ENCODE peak calls at places on chromosome 6, in four cellular contexts. One of them, this sample, is unnamed.

GRCh38 chr6:135722679-135723078 is 128.8 kb upstream of the PDE7B start:
- DNase-seq in cardiac muscle cell: no peak
- DNase-seq in dorsolateral prefrontal cortex: no peak
- DNase-seq in fibroblast of lung: peak
- DNase-seq in this sample: peak

GRCh38 chr6:15481892-15482291 is 180.9 kb downstream of the DTNBP1 start:
- DNase-seq in cardiac muscle cell: no peak
- DNase-seq in dorsolateral prefrontal cortex: no peak
- DNase-seq in fibroblast of lung: no peak
- DNase-seq in this sample: no peak

GRCh38 chr6:27451660-27452390 is 21.1 kb downstream of the ZNF184 start:
- DNase-seq in cardiac muscle cell: no peak
- DNase-seq in dorsolateral prefrontal cortex: no peak
- DNase-seq in fibroblast of lung: no peak
- DNase-seq in this sample: no peak

GRCh38 chr6:36594816-36595167 is 630 bp downstream of the SRSF3 start:
- DNase-seq in cardiac muscle cell: no peak
- DNase-seq in dorsolateral prefrontal cortex: no peak
- DNase-seq in fibroblast of lung: no peak
- DNase-seq in this sample: no peak

GRCh38 chr6:93418448-93419303 is 683 bp downstream of the EPHA7 start:
- DNase-seq in cardiac muscle cell: peak
- DNase-seq in dorsolateral prefrontal cortex: peak
- DNase-seq in fibroblast of lung: peak
- DNase-seq in this sample: no peak

GRCh38 chr6:10269814-10270472 is 144.9 kb downstream of the TFAP2A start:
- DNase-seq in cardiac muscle cell: no peak
- DNase-seq in dorsolateral prefrontal cortex: no peak
- DNase-seq in fibroblast of lung: peak
- DNase-seq in this sample: peak

GRCh38 chr6:162973141-162973872 is 245.5 kb downstream of the PACRG start:
- DNase-seq in cardiac muscle cell: no peak
- DNase-seq in dorsolateral prefrontal cortex: no peak
- DNase-seq in fibroblast of lung: no peak
- DNase-seq in this sample: no peak

GRCh38 chr6:14393910-14394309 is 276.3 kb downstream of the CD83 start:
- DNase-seq in cardiac muscle cell: no peak
- DNase-seq in dorsolateral prefrontal cortex: no peak
- DNase-seq in fibroblast of lung: no peak
- DNase-seq in this sample: no peak

GRCh38 chr6:75796723-75797122 is 47.7 kb downstream of the MYO6 start:
- DNase-seq in cardiac muscle cell: no peak
- DNase-seq in dorsolateral prefrontal cortex: no peak
- DNase-seq in fibroblast of lung: no peak
- DNase-seq in this sample: no peak

GRCh38 chr6:46103437-46103836 is 26.4 kb upstream of the ENPP4 start:
- DNase-seq in cardiac muscle cell: no peak
- DNase-seq in dorsolateral prefrontal cortex: no peak
- DNase-seq in fibroblast of lung: no peak
- DNase-seq in this sample: no peak

GRCh38 chr6:42100029-42100901 is 42.2 kb downstream of the C6orf132 start:
- DNase-seq in cardiac muscle cell: no peak
- DNase-seq in dorsolateral prefrontal cortex: no peak
- DNase-seq in fibroblast of lung: peak
- DNase-seq in this sample: no peak

GRCh38 chr6:133348846-133349245 is 107.7 kb downstream of the EYA4 start:
- DNase-seq in cardiac muscle cell: no peak
- DNase-seq in dorsolateral prefrontal cortex: no peak
- DNase-seq in fibroblast of lung: no peak
- DNase-seq in this sample: no peak

GRCh38 chr6:148971027-148971927 is 224.4 kb downstream of the UST start:
- DNase-seq in cardiac muscle cell: no peak
- DNase-seq in dorsolateral prefrontal cortex: no peak
- DNase-seq in fibroblast of lung: peak
- DNase-seq in this sample: no peak

GRCh38 chr6:21679761-21680265 is 86.3 kb downstream of the SOX4 start:
- DNase-seq in cardiac muscle cell: no peak
- DNase-seq in dorsolateral prefrontal cortex: no peak
- DNase-seq in fibroblast of lung: peak
- DNase-seq in this sample: peak

GRCh38 chr6:113669641-113670040 is 187.5 kb upstream of the MARCKS start:
- DNase-seq in cardiac muscle cell: no peak
- DNase-seq in dorsolateral prefrontal cortex: no peak
- DNase-seq in fibroblast of lung: no peak
- DNase-seq in this sample: no peak

GRCh38 chr6:1346556-1347186 is 34.8 kb downstream of the FOXQ1 start:
- DNase-seq in cardiac muscle cell: no peak
- DNase-seq in dorsolateral prefrontal cortex: no peak
- DNase-seq in fibroblast of lung: no peak
- DNase-seq in this sample: no peak

GRCh38 chr6:169722362-169723199 is 1.7 kb downstream of the PHF10 start:
- DNase-seq in cardiac muscle cell: peak
- DNase-seq in dorsolateral prefrontal cortex: no peak
- DNase-seq in fibroblast of lung: peak
- DNase-seq in this sample: no peak

GRCh38 chr6:25302677-25303128 is 23.5 kb downstream of the CARMIL1 start:
- DNase-seq in cardiac muscle cell: peak
- DNase-seq in dorsolateral prefrontal cortex: no peak
- DNase-seq in fibroblast of lung: peak
- DNase-seq in this sample: no peak

GRCh38 chr6:37177083-37177949 is 7.4 kb downstream of the PIM1 start:
- DNase-seq in cardiac muscle cell: no peak
- DNase-seq in dorsolateral prefrontal cortex: no peak
- DNase-seq in fibroblast of lung: no peak
- DNase-seq in this sample: no peak

GRCh38 chr6:79947191-79948173 is at the start of gene ELOVL4:
- DNase-seq in cardiac muscle cell: peak
- DNase-seq in dorsolateral prefrontal cortex: peak
- DNase-seq in fibroblast of lung: peak
- DNase-seq in this sample: no peak

GRCh38 chr6:44226368-44227137 is 3.2 kb downstream of the SLC29A1 start:
- DNase-seq in cardiac muscle cell: peak
- DNase-seq in dorsolateral prefrontal cortex: peak
- DNase-seq in fibroblast of lung: no peak
- DNase-seq in this sample: no peak

DNA sequence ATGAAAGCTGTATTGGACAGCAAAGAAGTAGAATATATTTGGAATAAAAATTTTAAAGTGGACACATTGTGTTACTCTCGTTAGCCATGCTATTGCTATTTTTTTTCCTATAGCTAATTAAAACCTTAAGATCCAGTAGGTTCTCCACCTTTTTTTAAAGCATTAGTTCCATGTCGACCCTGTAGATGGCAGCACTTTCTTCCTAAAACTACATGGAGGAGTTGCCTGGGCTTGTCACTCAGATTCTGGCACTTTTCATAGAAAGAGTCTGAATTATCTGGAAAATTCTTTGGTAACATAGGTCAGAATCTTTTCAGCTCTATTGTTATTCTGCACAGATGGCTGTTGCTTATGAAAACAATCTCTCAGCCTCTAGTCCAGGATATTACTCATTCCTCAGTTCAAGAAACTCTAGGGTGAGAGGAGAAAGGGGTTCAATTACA is 42.0 kb upstream of the ESR1 start:
- DNase-seq in cardiac muscle cell: peak
- DNase-seq in dorsolateral prefrontal cortex: peak
- DNase-seq in fibroblast of lung: peak
- DNase-seq in this sample: peak
- TF ChIP-seq CTCF in cardiac muscle cell: peak
- TF ChIP-seq CTCF in dorsolateral prefrontal cortex: peak
- TF ChIP-seq CTCF in fibroblast of lung: peak
- TF ChIP-seq CTCF in this sample: peak

GRCh38 chr6:5438882-5439584 is 177.7 kb downstream of the FARS2 start:
- DNase-seq in cardiac muscle cell: peak
- DNase-seq in dorsolateral prefrontal cortex: no peak
- DNase-seq in fibroblast of lung: no peak
- DNase-seq in this sample: no peak
- H3K4me3 ChIP-seq in cardiac muscle cell: no peak
- H3K4me3 ChIP-seq in dorsolateral prefrontal cortex: no peak
- H3K4me3 ChIP-seq in fibroblast of lung: no peak
- H3K4me3 ChIP-seq in this sample: no peak

GRCh38 chr6:158218467-158218866 is 50.3 kb downstream of the GTF2H5 start:
- DNase-seq in cardiac muscle cell: no peak
- DNase-seq in dorsolateral prefrontal cortex: no peak
- DNase-seq in fibroblast of lung: no peak
- DNase-seq in this sample: no peak

GRCh38 chr6:158223926-158224325 is 55.8 kb downstream of the GTF2H5 start:
- DNase-seq in cardiac muscle cell: no peak
- DNase-seq in dorsolateral prefrontal cortex: no peak
- DNase-seq in fibroblast of lung: no peak
- DNase-seq in this sample: no peak

GRCh38 chr6:158220786-158221442 is 52.8 kb downstream of the GTF2H5 start:
- DNase-seq in cardiac muscle cell: peak
- DNase-seq in dorsolateral prefrontal cortex: peak
- DNase-seq in fibroblast of lung: peak
- DNase-seq in this sample: no peak

GRCh38 chr6:158222066-158222465 is 53.9 kb downstream of the GTF2H5 start:
- DNase-seq in cardiac muscle cell: no peak
- DNase-seq in dorsolateral prefrontal cortex: no peak
- DNase-seq in fibroblast of lung: no peak
- DNase-seq in this sample: no peak

DNA sequence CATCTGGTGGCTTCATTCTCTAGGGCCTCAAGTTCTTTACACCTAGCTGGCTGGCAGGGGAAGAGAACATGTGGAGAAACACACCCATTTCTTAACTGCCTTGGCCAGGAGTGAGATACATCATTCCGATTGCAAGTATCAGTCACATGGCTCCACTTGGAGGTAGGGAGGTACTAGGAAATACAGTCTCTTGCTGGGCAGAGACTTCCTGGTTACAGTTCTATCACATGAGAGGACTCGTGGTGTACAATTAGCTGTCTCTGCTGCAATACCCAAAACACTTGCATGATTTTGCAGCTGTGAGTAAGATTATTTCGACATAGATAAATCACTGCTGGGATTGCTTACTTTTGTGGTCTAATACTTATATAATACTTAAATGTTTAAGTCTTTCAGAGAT is 51.1 kb downstream of the GTF2H5 start:
- DNase-seq in cardiac muscle cell: no peak
- DNase-seq in dorsolateral prefrontal cortex: no peak
- DNase-seq in fibroblast of lung: peak
- DNase-seq in this sample: peak
- TF ChIP-seq CTCF in cardiac muscle cell: no peak
- TF ChIP-seq CTCF in dorsolateral prefrontal cortex: no peak
- TF ChIP-seq CTCF in fibroblast of lung: no peak
- TF ChIP-seq CTCF in this sample: no peak

GRCh38 chr6:138483911-138484731 is 15.2 kb downstream of the NHSL1 start:
- DNase-seq in cardiac muscle cell: no peak
- DNase-seq in dorsolateral prefrontal cortex: no peak
- DNase-seq in fibroblast of lung: no peak
- DNase-seq in this sample: no peak

GRCh38 chr6:138485586-138486248 is 13.6 kb downstream of the NHSL1 start:
- DNase-seq in cardiac muscle cell: no peak
- DNase-seq in dorsolateral prefrontal cortex: no peak
- DNase-seq in fibroblast of lung: no peak
- DNase-seq in this sample: no peak

GRCh38 chr6:138486249-138487121 is 12.8 kb downstream of the NHSL1 start:
- DNase-seq in cardiac muscle cell: no peak
- DNase-seq in dorsolateral prefrontal cortex: no peak
- DNase-seq in fibroblast of lung: no peak
- DNase-seq in this sample: no peak

GRCh38 chr6:138487122-138487604 is 12.1 kb downstream of the NHSL1 start:
- DNase-seq in cardiac muscle cell: no peak
- DNase-seq in dorsolateral prefrontal cortex: no peak
- DNase-seq in fibroblast of lung: no peak
- DNase-seq in this sample: no peak

DNA sequence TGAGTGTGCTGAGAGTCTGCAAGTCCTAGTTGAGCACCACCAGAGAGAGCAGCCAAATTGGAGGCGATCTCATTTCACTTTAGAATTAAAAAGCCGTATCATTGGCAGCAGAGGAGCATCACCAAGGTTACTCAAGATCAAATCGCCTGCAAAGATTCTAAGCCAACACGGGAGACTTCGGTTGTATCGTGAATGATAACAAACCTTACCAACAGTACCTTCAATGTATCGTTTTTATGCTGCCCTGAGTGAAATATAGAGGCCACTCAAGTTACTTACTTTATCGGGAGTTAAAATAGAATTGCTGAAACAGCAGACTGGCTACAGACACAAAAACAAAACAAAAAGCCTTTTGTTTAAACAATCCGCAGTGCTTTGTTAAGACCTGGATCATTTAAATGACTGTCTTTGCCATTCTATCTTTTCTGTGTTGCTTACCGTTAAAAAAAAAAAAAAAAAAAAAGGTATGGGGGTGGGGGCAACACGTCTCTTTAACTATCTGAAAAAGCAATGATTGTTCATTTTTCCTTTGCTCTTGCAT is 14.2 kb downstream of the NHSL1 start:
- DNase-seq in cardiac muscle cell: no peak
- DNase-seq in dorsolateral prefrontal cortex: no peak
- DNase-seq in fibroblast of lung: peak
- DNase-seq in this sample: no peak
- H3K4me3 ChIP-seq in cardiac muscle cell: no peak
- H3K4me3 ChIP-seq in dorsolateral prefrontal cortex: peak
- H3K4me3 ChIP-seq in fibroblast of lung: peak
- H3K4me3 ChIP-seq in this sample: peak

DNA sequence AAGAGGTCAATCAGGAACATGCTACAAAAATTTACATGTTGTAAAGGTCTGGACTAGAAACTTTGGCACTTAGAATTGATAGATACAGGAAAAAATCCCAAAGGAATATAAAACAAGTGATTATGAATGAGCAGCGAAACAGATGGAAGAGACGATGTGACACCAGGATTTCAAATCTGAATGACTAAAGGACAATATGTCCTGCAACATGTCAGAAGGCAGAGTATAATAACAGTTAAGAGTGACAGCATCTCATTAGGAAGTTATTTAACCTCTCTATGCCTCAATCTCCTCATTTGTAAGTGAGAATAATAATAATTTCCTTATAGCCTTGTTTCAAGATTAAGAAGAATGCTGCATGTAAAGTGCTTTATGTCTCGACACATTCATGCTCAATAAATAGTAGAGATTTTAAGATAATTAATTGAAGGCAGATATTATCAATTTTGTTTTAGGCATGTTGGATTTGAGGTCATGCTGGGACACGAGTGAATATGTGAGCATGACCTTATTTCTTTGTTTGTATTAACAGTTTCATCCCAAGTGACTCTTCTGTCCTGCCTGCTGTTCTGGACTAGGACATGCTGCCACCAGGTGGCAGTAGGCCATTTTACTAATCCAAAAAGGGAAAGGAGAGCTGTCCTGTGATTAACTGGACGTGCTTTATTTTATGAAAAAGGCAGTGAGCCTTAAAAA is 50.1 kb downstream of the FRK start:
- DNase-seq in cardiac muscle cell: peak
- DNase-seq in dorsolateral prefrontal cortex: peak
- DNase-seq in fibroblast of lung: peak
- DNase-seq in this sample: no peak
- TF ChIP-seq CTCF in cardiac muscle cell: peak
- TF ChIP-seq CTCF in dorsolateral prefrontal cortex: peak
- TF ChIP-seq CTCF in fibroblast of lung: peak
- TF ChIP-seq CTCF in this sample: peak

This sample was measured in epithelial cell of proximal tubule.